ENCODE peak calls at places on chromosomes 5 and 9, in six cellular contexts. T is IMR-90, Z is fibroblast of lung, O is prostate gland, W is cardiac muscle cell, R is right lobe of liver. D is an unnamed sample. For H3K4me1, the result is how much of the 10 kb centered on the place peaks cover.

GRCh38 chr5:104817127-104817526 is 1254.5 kb upstream of the NUDT12 start:
- DNase-seq in T (no peak), Z (no peak), O (no peak), W (no peak), R (no peak), D (no peak)

GRCh38 chr9:130433168-130433946 is 11.4 kb upstream of the ASS1 start:
- DNase-seq in T (peak), Z (peak), O (no peak), W (peak), R (peak), D (no peak)

GRCh38 chr9:122383992-122384461 is 13.2 kb downstream of the PTGS1 start:
- DNase-seq in T (peak), Z (peak), O (no peak), W (no peak), R (peak), D (no peak)

GRCh38 chr5:76180817-76181805 is 97.9 kb downstream of the SV2C start:
- DNase-seq in T (no peak), Z (no peak), O (no peak), W (no peak), R (no peak), D (no peak)

GRCh38 chr5:84825616-84826015 is 440.9 kb upstream of the EDIL3 start:
- DNase-seq in T (peak), Z (peak), O (no peak), W (no peak), R (no peak), D (no peak)

GRCh38 chr5:132230871-132231270 is 3.2 kb upstream of the P4HA2 start:
- DNase-seq in T (no peak), Z (no peak), O (no peak), W (no peak), R (peak), D (no peak)

GRCh38 chr5:116480894-116481510 is 93.6 kb downstream of the SEMA6A start:
- DNase-seq in T (no peak), Z (no peak), O (no peak), W (no peak), R (no peak), D (no peak)

GRCh38 chr9:93496285-93496684 is 42.9 kb upstream of the FAM120AOS start:
- DNase-seq in T (no peak), Z (no peak), O (no peak), W (no peak), R (no peak), D (no peak)

GRCh38 chr5:116527587-116527986 is 47.0 kb downstream of the SEMA6A start:
- DNase-seq in T (no peak), Z (no peak), O (no peak), W (no peak), R (no peak), D (no peak)

GRCh38 chr9:110763568-110763967 is 95.0 kb downstream of the MUSK start:
- DNase-seq in T (no peak), Z (no peak), O (no peak), W (peak), R (no peak), D (no peak)

GRCh38 chr9:128072144-128073021 is 4.4 kb downstream of the SLC25A25 start:
- DNase-seq in T (peak), Z (peak), O (peak), W (peak), R (peak), D (peak)

GRCh38 chr9:135135171-135135926 is 47.9 kb downstream of the OLFM1 start:
- DNase-seq in T (no peak), Z (no peak), O (no peak), W (no peak), R (no peak), D (no peak)

GRCh38 chr5:173598686-173599085 is 17.8 kb downstream of the BOD1 start:
- DNase-seq in T (peak), Z (no peak), O (no peak), W (no peak), R (no peak), D (no peak)

GRCh38 chr9:108074900-108075299 is 585.3 kb upstream of the KLF4 start:
- DNase-seq in T (no peak), Z (no peak), O (no peak), W (no peak), R (no peak), D (no peak)

GRCh38 chr9:74735761-74736160 is 152.0 kb downstream of the TRPM6 start:
- DNase-seq in T (no peak), Z (no peak), O (no peak), W (no peak), R (no peak), D (no peak)

GRCh38 chr9:125929846-125930245 is 182.7 kb downstream of the PBX3 start:
- DNase-seq in T (peak), Z (peak), O (no peak), W (no peak), R (no peak), D (no peak)

GRCh38 chr9:353077-353476 is 138.4 kb downstream of the DOCK8 start:
- DNase-seq in T (no peak), Z (no peak), O (peak), W (no peak), R (no peak), D (no peak)

GRCh38 chr5:65034782-65035181 is 266.1 kb downstream of the CWC27 start:
- DNase-seq in T (no peak), Z (no peak), O (no peak), W (no peak), R (no peak), D (peak)

GRCh38 chr5:146540421-146540820 is 24.4 kb upstream of the GPR151 start:
- DNase-seq in T (peak), Z (peak), O (no peak), W (no peak), R (no peak), D (no peak)

GRCh38 chr9:108142504-108143201 is 653.1 kb upstream of the KLF4 start:
- DNase-seq in T (peak), Z (peak), O (peak), W (peak), R (peak), D (peak)

GRCh38 chr9:13001989-13002580 is 227.3 kb downstream of the LURAP1L start:
- DNase-seq in T (no peak), Z (no peak), O (no peak), W (no peak), R (no peak), D (no peak)

GRCh38 chr5:106875591-106876297 is 795.0 kb downstream of the EFNA5 start:
- DNase-seq in T (peak), Z (no peak), O (no peak), W (peak), R (no peak), D (no peak)

GRCh38 chr5:76854644-76855043 is 4.8 kb downstream of the S100Z start:
- DNase-seq in T (no peak), Z (no peak), O (no peak), W (no peak), R (no peak), D (no peak)

GRCh38 chr9:23829580-23830458 is 3.8 kb upstream of the ELAVL2 start:
- DNase-seq in T (peak), Z (no peak), O (no peak), W (peak), R (no peak), D (no peak)

GRCh38 chr9:123651273-123651672 is 278.7 kb downstream of the DENND1A start:
- DNase-seq in T (no peak), Z (no peak), O (no peak), W (no peak), R (peak), D (no peak)

GRCh38 chr9:134253596-134254205 is 72.6 kb upstream of the RXRA start:
- DNase-seq in T (peak), Z (peak), O (no peak), W (no peak), R (no peak), D (no peak)

GRCh38 chr5:138315751-138316278 is 15.8 kb downstream of the CDC25C start:
- DNase-seq in T (no peak), Z (no peak), O (no peak), W (peak), R (no peak), D (no peak)

GRCh38 chr9:114417511-114417910 is 29.7 kb upstream of the AKNA start:
- DNase-seq in T (peak), Z (peak), O (no peak), W (no peak), R (no peak), D (no peak)

GRCh38 chr9:86405926-86406325 is 51.7 kb upstream of the TUT7 start:
- DNase-seq in T (peak), Z (peak), O (peak), W (no peak), R (no peak), D (no peak)

GRCh38 chr9:38125889-38126288 is 56.9 kb upstream of the SHB start:
- DNase-seq in T (no peak), Z (no peak), O (no peak), W (no peak), R (no peak), D (no peak)

GRCh38 chr5:109654455-109654854 is 35.3 kb upstream of the MAN2A1 start:
- DNase-seq in T (no peak), Z (peak), O (no peak), W (no peak), R (no peak), D (no peak)

GRCh38 chr5:150627731-150628545 is 12.5 kb upstream of the SYNPO start:
- DNase-seq in T (peak), Z (peak), O (no peak), W (no peak), R (no peak), D (no peak)

DNA sequence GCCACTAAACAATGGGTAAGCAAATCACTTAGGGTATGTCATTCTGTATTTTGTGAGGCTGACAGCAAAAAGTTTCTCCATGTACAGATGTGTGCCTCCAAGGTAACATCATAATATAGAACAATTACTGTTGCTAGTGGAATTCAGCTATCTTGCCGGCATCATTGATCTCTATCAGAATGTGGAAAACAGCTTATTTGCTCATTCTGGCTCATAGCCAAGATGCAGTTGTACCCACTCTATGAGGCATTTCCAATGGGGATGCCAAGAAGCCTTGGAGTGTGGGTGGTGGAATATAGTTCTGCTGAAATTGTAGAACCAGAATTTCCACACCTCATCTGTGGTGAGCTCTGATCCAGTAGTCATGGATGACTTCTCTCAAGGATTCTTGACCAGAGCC is 12.6 kb downstream of the SMARCA2 start:
- DNase-seq in T (no peak), Z (no peak), O (no peak), W (no peak), R (no peak), D (no peak)
- H3K4me1 ChIP-seq in T (under half), Z (under half), O (under half), W (under half), R (under half), D (under half)

GRCh38 chr5:101045689-101046088 is 142.6 kb upstream of the ST8SIA4 start:
- DNase-seq in T (no peak), Z (peak), O (no peak), W (no peak), R (no peak), D (no peak)
- TF ChIP-seq CTCF in T (peak), Z (no peak), O (no peak), W (no peak), R (no peak), D (no peak)

GRCh38 chr9:97602430-97602829 is 30.7 kb downstream of the TSTD2 start:
- DNase-seq in T (no peak), Z (no peak), O (no peak), W (peak), R (no peak), D (no peak)
- H3K4me1 ChIP-seq in T (under half), Z (under half), O (under half), W (under half), R (under half), D (under half)

DNA sequence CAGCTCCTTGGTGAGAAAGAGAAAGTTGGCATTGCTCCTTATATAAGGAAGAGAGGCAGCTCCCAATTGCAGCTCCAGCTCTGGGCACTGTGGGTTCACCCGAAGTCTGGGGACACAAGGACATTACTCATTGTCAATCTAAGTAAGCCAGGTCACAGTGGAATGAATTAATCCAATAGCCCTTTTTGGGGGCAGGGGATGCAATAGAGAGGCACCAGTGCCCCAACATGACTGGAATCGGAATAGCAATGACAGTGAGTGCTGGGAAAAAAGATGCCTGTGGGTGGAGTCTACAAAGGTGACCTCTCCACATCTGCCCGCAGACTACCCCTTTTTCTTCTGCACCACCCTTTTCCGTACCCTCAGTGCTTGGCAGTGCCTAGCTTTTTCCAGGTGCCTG is 11.1 kb upstream of the NEUROG1 start:
- DNase-seq in T (no peak), Z (no peak), O (no peak), W (no peak), R (no peak), D (no peak)
- TF ChIP-seq CTCF in T (no peak), Z (no peak), O (no peak), W (no peak), R (no peak), D (no peak)

GRCh38 chr5:9408964-9409363 is 136.9 kb downstream of the SEMA5A start:
- DNase-seq in T (no peak), Z (no peak), O (no peak), W (no peak), R (peak), D (no peak)
- H3K4me1 ChIP-seq in T (under half), Z (under half), O (under half), W (under half), R (under half), D (under half)

GRCh38 chr9:91182429-91182828 is 179.3 kb downstream of the AUH start:
- DNase-seq in T (no peak), Z (no peak), O (no peak), W (no peak), R (no peak), D (no peak)
- TF ChIP-seq CTCF in T (no peak), Z (no peak), O (no peak), W (no peak), R (no peak), D (no peak)

DNA sequence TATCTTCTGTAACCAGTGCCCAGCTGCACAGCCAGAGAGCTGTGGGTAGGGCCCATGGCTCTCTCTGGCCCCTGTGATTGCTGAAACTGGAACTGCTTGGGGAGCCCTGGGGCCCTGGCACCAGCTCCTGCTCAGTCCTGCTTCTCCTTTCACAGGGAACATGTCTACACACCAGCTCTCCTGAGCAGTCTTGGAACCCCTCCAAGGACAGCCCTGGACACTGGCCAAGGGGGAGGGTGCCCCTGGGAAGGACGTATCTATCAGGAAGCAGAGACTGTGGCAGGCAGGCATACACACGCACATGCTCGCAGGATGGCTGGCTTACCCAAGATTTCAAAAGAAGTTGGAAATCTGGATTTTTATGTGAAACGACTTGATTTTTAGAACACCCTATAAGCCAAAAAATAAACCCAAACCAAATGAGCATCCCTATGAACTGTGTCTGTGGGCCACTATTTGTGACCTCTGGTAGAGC is 8.8 kb upstream of the TRAF1 start:
- DNase-seq in T (peak), Z (peak), O (peak), W (peak), R (peak), D (peak)
- H3K4me1 ChIP-seq in T (under half), Z (under half), O (under half), W (under half), R (under half), D (under half)

D was measured in kidney.